ENCODE peak calls at places on chromosomes 12 and 14, in ten cellular contexts. P is lower lobe of right lung, V is GM10248, Z is right atrium auricular region, Y is kidney epithelial cell, E is GM13977, J is Calu3, N is body of pancreas, B is esophagus muscularis mucosa, O is thyroid gland. T is an unnamed sample.

GRCh38 chr12:109463776-109464175 is 13.3 kb downstream of the KCTD10 start:
- DNase-seq in P (no peak), V (no peak), Z (no peak), Y (no peak), E (no peak), J (no peak), N (no peak), B (no peak), O (no peak), T (no peak)

GRCh38 chr14:85534914-85535313 is 5.0 kb downstream of the FLRT2 start:
- DNase-seq in P (no peak), V (no peak), Z (no peak), Y (no peak), E (no peak), J (no peak), N (no peak), B (no peak), O (peak), T (no peak)

GRCh38 chr12:94145231-94145979 is 3.0 kb upstream of the PLXNC1 start:
- DNase-seq in P (no peak), V (no peak), Z (no peak), Y (no peak), E (peak), J (no peak), N (no peak), B (no peak), O (peak), T (peak)

GRCh38 chr12:19388131-19388549 is 51.2 kb upstream of the AEBP2 start:
- DNase-seq in P (no peak), V (no peak), Z (no peak), Y (no peak), E (no peak), J (no peak), N (no peak), B (no peak), O (no peak), T (no peak)

GRCh38 chr12:89731614-89732013 is 23.0 kb upstream of the ATP2B1 start:
- DNase-seq in P (no peak), V (no peak), Z (no peak), Y (no peak), E (no peak), J (no peak), N (no peak), B (no peak), O (no peak), T (no peak)

GRCh38 chr12:3492868-3493224 is 1.8 kb downstream of the PRMT8 start:
- DNase-seq in P (no peak), V (no peak), Z (no peak), Y (no peak), E (no peak), J (no peak), N (no peak), B (no peak), O (no peak), T (no peak)

GRCh38 chr12:21475552-21475951 is 25.9 kb downstream of the RECQL start:
- DNase-seq in P (no peak), V (no peak), Z (no peak), Y (no peak), E (no peak), J (no peak), N (no peak), B (no peak), O (no peak), T (no peak)

GRCh38 chr12:112013601-112014402 is 576 bp downstream of the ERP29 start:
- DNase-seq in P (peak), V (peak), Z (peak), Y (peak), E (peak), J (peak), N (peak), B (no peak), O (peak), T (peak)

GRCh38 chr14:55805250-55805649 is 225.2 kb downstream of the KTN1 start:
- DNase-seq in P (no peak), V (no peak), Z (no peak), Y (no peak), E (no peak), J (no peak), N (no peak), B (no peak), O (no peak), T (no peak)

GRCh38 chr12:108635201-108635996 is 1.7 kb upstream of the SELPLG start:
- DNase-seq in P (no peak), V (peak), Z (no peak), Y (no peak), E (peak), J (no peak), N (no peak), B (no peak), O (peak), T (no peak)

GRCh38 chr12:111067498-111067897 is 147.1 kb upstream of the MYL2 start:
- DNase-seq in P (no peak), V (no peak), Z (no peak), Y (no peak), E (no peak), J (no peak), N (no peak), B (no peak), O (no peak), T (no peak)

GRCh38 chr12:132955094-132955932 is 793 bp downstream of the ZNF605 start:
- DNase-seq in P (no peak), V (peak), Z (peak), Y (no peak), E (peak), J (peak), N (peak), B (no peak), O (peak), T (peak)

GRCh38 chr14:36423430-36423829 is 96.6 kb downstream of the NKX2-1 start:
- DNase-seq in P (no peak), V (no peak), Z (no peak), Y (no peak), E (no peak), J (no peak), N (no peak), B (no peak), O (no peak), T (no peak)

GRCh38 chr14:38431156-38431555 is 175.3 kb upstream of the CLEC14A start:
- DNase-seq in P (no peak), V (no peak), Z (no peak), Y (no peak), E (no peak), J (no peak), N (no peak), B (no peak), O (no peak), T (no peak)

GRCh38 chr14:32650030-32650429 is 288.6 kb upstream of the NPAS3 start:
- DNase-seq in P (no peak), V (no peak), Z (no peak), Y (no peak), E (no peak), J (no peak), N (no peak), B (no peak), O (no peak), T (no peak)

GRCh38 chr12:110012137-110012536 is 12.9 kb downstream of the ANKRD13A start:
- DNase-seq in P (peak), V (no peak), Z (no peak), Y (no peak), E (peak), J (peak), N (no peak), B (no peak), O (peak), T (no peak)

GRCh38 chr12:105064564-105065222 is 19.6 kb downstream of the ALDH1L2 start:
- DNase-seq in P (no peak), V (no peak), Z (no peak), Y (no peak), E (no peak), J (no peak), N (no peak), B (no peak), O (no peak), T (no peak)

GRCh38 chr12:6563448-6564050 is 4.5 kb downstream of the NOP2 start:
- DNase-seq in P (peak), V (peak), Z (no peak), Y (no peak), E (peak), J (peak), N (peak), B (no peak), O (peak), T (peak)

GRCh38 chr12:1533602-1534304 is 60.6 kb downstream of the FBXL14 start:
- DNase-seq in P (no peak), V (peak), Z (no peak), Y (no peak), E (peak), J (peak), N (no peak), B (no peak), O (no peak), T (no peak)

GRCh38 chr14:102573591-102574046 is 18.8 kb upstream of the RCOR1 start:
- DNase-seq in P (no peak), V (no peak), Z (no peak), Y (no peak), E (no peak), J (no peak), N (no peak), B (no peak), O (no peak), T (no peak)

GRCh38 chr14:106883218-106883692 is 1356.9 kb downstream of the TMEM121 start:
- DNase-seq in P (no peak), V (no peak), Z (no peak), Y (no peak), E (no peak), J (peak), N (no peak), B (no peak), O (no peak), T (no peak)
- TF ChIP-seq CTCF in P (peak), V (peak), Z (no peak), Y (peak), E (peak), J (peak), N (no peak), B (peak), O (peak), T (peak)

DNA sequence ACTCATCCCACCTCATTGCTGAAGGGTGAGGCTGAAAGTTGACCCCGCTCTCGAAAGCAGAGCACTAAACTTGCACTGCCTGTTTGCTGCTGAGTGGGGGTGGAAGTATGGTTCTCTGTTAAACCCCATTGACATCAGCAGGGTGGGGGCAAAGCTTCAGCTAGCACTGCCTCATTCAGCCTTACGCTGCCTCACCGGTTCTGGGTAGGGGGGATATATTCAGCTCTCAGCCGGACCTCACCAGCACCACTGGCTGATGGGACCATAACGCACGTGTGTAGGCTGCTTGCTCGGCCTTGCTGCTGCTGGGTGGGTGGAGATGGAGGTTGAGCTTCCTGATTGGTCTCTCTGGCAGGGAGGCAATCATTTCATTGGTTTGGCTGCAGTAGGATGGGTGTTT is 265.7 kb upstream of the RTL1 start:
- DNase-seq in P (no peak), V (no peak), Z (no peak), Y (no peak), E (no peak), J (no peak), N (no peak), B (peak), O (no peak), T (no peak)
- TF ChIP-seq CTCF in P (no peak), V (no peak), Z (no peak), Y (no peak), E (no peak), J (no peak), N (no peak), B (no peak), O (no peak), T (no peak)

GRCh38 chr14:82009076-82009475 is 475.4 kb upstream of the SEL1L start:
- DNase-seq in P (no peak), V (no peak), Z (no peak), Y (no peak), E (no peak), J (no peak), N (no peak), B (no peak), O (no peak), T (no peak)
- TF ChIP-seq CTCF in P (peak), V (no peak), Z (no peak), Y (no peak), E (no peak), J (no peak), N (no peak), B (no peak), O (peak), T (peak)

GRCh38 chr12:30988887-30989286 is 62.3 kb downstream of the TSPAN11 start:
- DNase-seq in P (no peak), V (no peak), Z (no peak), Y (no peak), E (no peak), J (no peak), N (peak), B (no peak), O (peak), T (no peak)
- TF ChIP-seq CTCF in P (no peak), V (no peak), Z (no peak), Y (no peak), E (no peak), J (no peak), N (no peak), B (no peak), O (no peak), T (no peak)

DNA sequence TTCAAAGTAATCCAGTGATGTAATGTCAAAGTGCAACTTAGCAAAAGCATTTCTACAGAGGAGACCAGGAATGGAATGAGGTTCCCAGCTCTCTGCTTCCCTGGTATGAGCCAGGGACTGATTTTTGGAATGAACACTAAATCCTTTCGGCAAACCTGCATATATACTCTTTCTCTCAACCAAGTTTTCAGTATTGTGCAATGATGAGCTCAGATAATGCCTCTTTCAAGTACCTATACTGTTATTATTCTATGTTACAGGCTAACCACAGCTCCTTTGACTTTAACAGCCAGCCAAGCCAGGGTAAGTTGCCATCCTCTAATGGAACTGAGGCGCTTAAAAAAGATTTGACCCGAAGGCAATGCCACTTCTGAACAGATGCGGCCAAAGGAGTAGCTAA is 104.9 kb upstream of the FSCB start:
- DNase-seq in P (no peak), V (no peak), Z (no peak), Y (no peak), E (no peak), J (no peak), N (no peak), B (no peak), O (peak), T (no peak)
- TF ChIP-seq CTCF in P (no peak), V (no peak), Z (no peak), Y (no peak), E (no peak), J (no peak), N (no peak), B (no peak), O (no peak), T (no peak)

DNA sequence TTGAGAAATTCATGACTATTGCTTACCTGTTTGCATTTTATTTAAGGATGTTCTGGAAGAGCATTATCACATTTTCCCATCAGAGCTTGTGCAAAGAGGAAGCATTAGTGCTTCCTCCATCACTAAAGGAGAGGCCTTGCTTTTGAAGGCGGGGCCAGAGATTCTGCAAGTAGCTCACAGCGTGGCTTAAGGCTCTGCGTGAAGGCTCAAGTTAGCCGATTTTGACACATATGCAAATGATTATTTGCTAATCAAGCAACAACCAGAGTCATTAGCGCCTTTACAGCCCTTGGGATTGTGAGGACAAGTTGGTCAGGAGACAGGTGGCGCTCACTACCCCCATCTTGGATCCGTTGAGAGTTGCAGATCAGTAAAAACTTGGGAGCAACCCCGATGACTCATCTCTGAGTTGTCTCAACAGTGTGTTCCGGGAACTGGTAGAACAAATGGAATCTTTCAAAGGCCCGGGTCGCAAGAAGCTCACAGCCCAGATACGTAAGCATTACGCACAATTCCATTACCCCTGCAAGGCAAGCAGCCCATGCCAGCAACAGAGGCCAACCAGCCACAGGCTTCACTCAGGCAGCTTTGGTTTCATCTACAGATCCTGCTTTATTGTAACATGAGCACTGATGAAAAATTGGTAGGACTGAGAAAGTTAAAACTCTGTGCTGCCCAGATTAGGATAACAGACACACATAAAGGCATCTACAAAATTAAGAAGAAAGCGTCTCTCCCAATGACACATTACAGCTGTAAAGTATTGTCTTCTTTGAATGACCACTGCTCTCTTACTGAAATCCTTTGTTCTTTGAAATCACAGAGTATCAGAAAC is 34.9 kb upstream of the SPTSSA start:
- DNase-seq in P (peak), V (no peak), Z (peak), Y (peak), E (no peak), J (peak), N (peak), B (peak), O (peak), T (peak)
- TF ChIP-seq CTCF in P (no peak), V (no peak), Z (no peak), Y (peak), E (no peak), J (no peak), N (no peak), B (peak), O (no peak), T (no peak)

GRCh38 chr12:85322715-85323114 is 42.7 kb downstream of the ALX1 start:
- DNase-seq in P (no peak), V (no peak), Z (no peak), Y (no peak), E (peak), J (no peak), N (no peak), B (no peak), O (no peak), T (no peak)
- TF ChIP-seq CTCF in P (no peak), V (no peak), Z (no peak), Y (no peak), E (no peak), J (no peak), N (no peak), B (no peak), O (no peak), T (no peak)

DNA sequence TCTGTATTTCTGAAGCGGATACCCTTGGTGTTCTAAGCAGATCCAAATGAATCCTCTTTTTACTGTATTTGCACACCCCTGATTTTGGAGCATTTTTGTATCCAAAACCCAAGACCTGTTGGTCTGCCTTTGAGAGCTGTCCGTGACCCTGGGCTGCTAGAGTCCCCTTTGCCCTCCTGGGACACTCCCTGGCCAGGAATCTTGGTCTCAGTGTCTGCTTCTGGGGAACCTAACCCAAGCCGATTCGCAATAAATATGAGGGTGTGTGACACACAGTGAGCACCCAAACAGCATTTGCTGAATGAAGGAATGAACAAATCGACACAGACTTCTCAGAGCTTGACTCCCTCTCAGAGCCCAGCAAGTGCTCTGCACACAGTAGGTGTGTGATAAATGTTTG is 92.9 kb downstream of the SCARB1 start:
- DNase-seq in P (no peak), V (no peak), Z (no peak), Y (no peak), E (no peak), J (no peak), N (no peak), B (no peak), O (no peak), T (no peak)
- TF ChIP-seq CTCF in P (no peak), V (no peak), Z (no peak), Y (no peak), E (no peak), J (no peak), N (no peak), B (no peak), O (no peak), T (no peak)

GRCh38 chr14:70257526-70257925 is 68.8 kb upstream of the SLC8A3 start:
- DNase-seq in P (no peak), V (peak), Z (no peak), Y (no peak), E (peak), J (peak), N (no peak), B (no peak), O (no peak), T (no peak)
- TF ChIP-seq CTCF in P (no peak), V (no peak), Z (no peak), Y (peak), E (peak), J (peak), N (no peak), B (no peak), O (no peak), T (no peak)